ENCODE peak calls at places on chromosomes 12 and 14, in five cellular contexts. W is esophagus squamous epithelium; V is stimulated activated CD4-positive, alpha-beta T cell treated with anti-CD3 and anti-CD28 coated beads, Interleukin-2, amount 100 ng/mL, for 24 hours; P is RPMI7951; O is 8988T. L is an unnamed sample.

GRCh38 chr12:52145941-52146821 is 45.6 kb downstream of the KRT80 start:
- DNase-seq in W (no peak), O (no peak), P (no peak), V (no peak), L (no peak)

GRCh38 chr14:92035890-92036289 is 4.0 kb downstream of the TRIP11 start:
- DNase-seq in W (no peak), V (no peak), P (no peak), O (no peak), L (no peak)

GRCh38 chr12:22974865-22975264 is 349.9 kb downstream of the ETNK1 start:
- DNase-seq in V (no peak), P (peak), W (no peak), O (no peak), L (peak)

GRCh38 chr14:49972199-49972671 is 79.4 kb downstream of the ARF6 start:
- DNase-seq in P (peak), W (no peak), O (no peak), V (no peak), L (peak)

GRCh38 chr12:56631790-56632700 is 1.9 kb upstream of the BAZ2A start:
- DNase-seq in W (no peak), P (peak), V (peak), O (peak), L (peak)

GRCh38 chr12:89126712-89127111 is 225.6 kb downstream of the DUSP6 start:
- DNase-seq in O (no peak), V (no peak), P (no peak), W (no peak), L (no peak)

GRCh38 chr12:19198272-19198671 is 68.7 kb downstream of the PLEKHA5 start:
- DNase-seq in V (no peak), P (peak), O (no peak), W (no peak), L (peak)

GRCh38 chr14:105888151-105888550 is 361.8 kb downstream of the TMEM121 start:
- DNase-seq in O (no peak), P (no peak), V (no peak), W (no peak), L (no peak)

GRCh38 chr12:29041621-29042020 is 107.5 kb upstream of the FAR2 start:
- DNase-seq in O (no peak), V (no peak), P (peak), W (no peak), L (peak)

GRCh38 chr12:22527999-22528398 is 16.3 kb downstream of the C2CD5 start:
- DNase-seq in W (no peak), V (no peak), P (peak), O (no peak), L (peak)

GRCh38 chr12:30506411-30506810 is 189.3 kb downstream of the IPO8 start:
- DNase-seq in V (no peak), P (no peak), W (no peak), O (no peak), L (no peak)

GRCh38 chr12:8780389-8780788 is 42.0 kb upstream of the A2ML1 start:
- DNase-seq in P (peak), O (no peak), W (no peak), V (no peak), L (peak)

GRCh38 chr12:81078469-81079196 is 754 bp downstream of the ACSS3 start:
- DNase-seq in P (no peak), V (no peak), W (no peak), O (no peak), L (peak)

GRCh38 chr12:14950982-14951746 is 10.2 kb downstream of the ARHGDIB start:
- DNase-seq in V (no peak), W (no peak), O (no peak), P (no peak), L (no peak)

GRCh38 chr14:93160353-93160801 is 24.3 kb downstream of the MOAP1 start:
- DNase-seq in V (no peak), W (no peak), O (peak), P (no peak), L (peak)

GRCh38 chr12:81626406-81626805 is 132.7 kb downstream of the PPFIA2 start:
- DNase-seq in O (no peak), V (no peak), W (no peak), P (no peak), L (no peak)

GRCh38 chr14:87102979-87103378 is 890.0 kb downstream of the GALC start:
- DNase-seq in V (no peak), O (no peak), P (no peak), W (no peak), L (no peak)

GRCh38 chr14:102830474-102831045 is 53.3 kb downstream of the TRAF3 start:
- DNase-seq in W (no peak), V (no peak), O (no peak), P (no peak), L (no peak)

GRCh38 chr14:33081259-33081658 is 142.6 kb downstream of the NPAS3 start:
- DNase-seq in W (no peak), V (no peak), O (no peak), P (no peak), L (no peak)

GRCh38 chr14:60506462-60506984 is 2.4 kb upstream of the SIX6 start:
- DNase-seq in W (no peak), O (no peak), P (no peak), V (no peak), L (no peak)

GRCh38 chr14:54814076-54814475 is 88.5 kb downstream of the GCH1 start:
- DNase-seq in W (no peak), V (peak), O (no peak), P (peak), L (no peak)

L was measured in EL.